ENCODE peak calls at places on chromosomes 13 and 19, in seven cellular contexts. One of them, this sample, is unnamed. For H3K4me1, the result is how much of the 10 kb centered on the place peaks cover.

GRCh38 chr13:111337206-111337605 is 16.8 kb downstream of the TEX29 start:
- DNase-seq in left ventricle myocardium inferior: no peak
- DNase-seq in psoas muscle: no peak
- DNase-seq in ovary: no peak
- DNase-seq in HCT116: no peak
- DNase-seq in cardiac muscle cell: no peak
- DNase-seq in body of pancreas: no peak
- DNase-seq in this sample: no peak

GRCh38 chr13:95154441-95154886 is 146.8 kb downstream of the ABCC4 start:
- DNase-seq in cardiac muscle cell: no peak
- DNase-seq in ovary: no peak
- DNase-seq in body of pancreas: no peak
- DNase-seq in left ventricle myocardium inferior: no peak
- DNase-seq in psoas muscle: no peak
- DNase-seq in HCT116: no peak
- DNase-seq in this sample: no peak

GRCh38 chr19:19354007-19354406 is 33.4 kb downstream of the MAU2 start:
- DNase-seq in body of pancreas: no peak
- DNase-seq in cardiac muscle cell: no peak
- DNase-seq in psoas muscle: no peak
- DNase-seq in ovary: no peak
- DNase-seq in HCT116: no peak
- DNase-seq in left ventricle myocardium inferior: no peak
- DNase-seq in this sample: no peak

GRCh38 chr13:111470933-111471332 is 150.5 kb downstream of the TEX29 start:
- DNase-seq in left ventricle myocardium inferior: no peak
- DNase-seq in psoas muscle: no peak
- DNase-seq in body of pancreas: no peak
- DNase-seq in cardiac muscle cell: no peak
- DNase-seq in HCT116: no peak
- DNase-seq in ovary: no peak
- DNase-seq in this sample: no peak

GRCh38 chr19:54552913-54553310 is 20.7 kb upstream of the LILRA2 start:
- DNase-seq in psoas muscle: no peak
- DNase-seq in body of pancreas: no peak
- DNase-seq in cardiac muscle cell: no peak
- DNase-seq in left ventricle myocardium inferior: no peak
- DNase-seq in HCT116: no peak
- DNase-seq in ovary: no peak
- DNase-seq in this sample: no peak

GRCh38 chr13:100182894-100183490 is 94.1 kb downstream of the PCCA start:
- DNase-seq in cardiac muscle cell: no peak
- DNase-seq in ovary: no peak
- DNase-seq in left ventricle myocardium inferior: no peak
- DNase-seq in HCT116: no peak
- DNase-seq in body of pancreas: no peak
- DNase-seq in psoas muscle: no peak
- DNase-seq in this sample: no peak

GRCh38 chr19:47157455-47158321 is 27.1 kb downstream of the SAE1 start:
- DNase-seq in psoas muscle: no peak
- DNase-seq in HCT116: no peak
- DNase-seq in left ventricle myocardium inferior: peak
- DNase-seq in ovary: no peak
- DNase-seq in body of pancreas: peak
- DNase-seq in cardiac muscle cell: peak
- DNase-seq in this sample: peak

GRCh38 chr19:1289395-1290244 is 3.9 kb downstream of the EFNA2 start:
- DNase-seq in ovary: no peak
- DNase-seq in left ventricle myocardium inferior: no peak
- DNase-seq in body of pancreas: no peak
- DNase-seq in psoas muscle: no peak
- DNase-seq in HCT116: no peak
- DNase-seq in cardiac muscle cell: no peak
- DNase-seq in this sample: no peak

GRCh38 chr13:32019612-32020233 is 11.9 kb upstream of the FRY start:
- DNase-seq in body of pancreas: peak
- DNase-seq in ovary: peak
- DNase-seq in left ventricle myocardium inferior: no peak
- DNase-seq in psoas muscle: no peak
- DNase-seq in HCT116: peak
- DNase-seq in cardiac muscle cell: peak
- DNase-seq in this sample: peak

GRCh38 chr13:28046981-28047380 is 53.4 kb downstream of the FLT3 start:
- DNase-seq in left ventricle myocardium inferior: no peak
- DNase-seq in psoas muscle: no peak
- DNase-seq in cardiac muscle cell: no peak
- DNase-seq in body of pancreas: no peak
- DNase-seq in HCT116: no peak
- DNase-seq in ovary: no peak
- DNase-seq in this sample: no peak

DNA sequence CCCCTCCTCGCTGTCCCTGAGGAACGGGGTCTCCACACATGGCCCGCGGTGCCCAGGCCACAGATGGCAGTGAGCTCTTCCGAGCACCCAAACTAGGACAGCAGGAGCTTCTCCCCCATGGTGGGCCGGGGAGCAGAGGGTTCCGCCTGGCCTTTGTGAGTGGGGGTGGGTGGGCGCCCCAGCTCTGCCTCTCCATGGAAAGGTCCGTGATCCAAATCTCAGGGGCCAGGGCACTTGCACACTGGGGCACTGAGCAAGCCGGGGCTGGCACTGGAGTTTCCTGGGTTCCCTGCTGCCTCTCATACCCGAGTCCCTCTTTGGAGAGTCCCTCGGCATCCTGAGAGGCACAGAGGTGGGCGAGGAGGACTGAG is 2.2 kb upstream of the DIRAS1 start:
- DNase-seq in ovary: no peak
- DNase-seq in cardiac muscle cell: no peak
- DNase-seq in body of pancreas: no peak
- DNase-seq in left ventricle myocardium inferior: no peak
- DNase-seq in HCT116: no peak
- DNase-seq in psoas muscle: no peak
- DNase-seq in this sample: no peak
- H3K4me1 ChIP-seq in ovary: under half
- H3K4me1 ChIP-seq in cardiac muscle cell: under half
- H3K4me1 ChIP-seq in body of pancreas: under half
- H3K4me1 ChIP-seq in left ventricle myocardium inferior: under half
- H3K4me1 ChIP-seq in HCT116: under half
- H3K4me1 ChIP-seq in psoas muscle: under half
- H3K4me1 ChIP-seq in this sample: under half

GRCh38 chr19:41261474-41262190 is 2.5 kb upstream of the HNRNPUL1 start:
- DNase-seq in ovary: no peak
- DNase-seq in cardiac muscle cell: no peak
- DNase-seq in psoas muscle: no peak
- DNase-seq in body of pancreas: peak
- DNase-seq in left ventricle myocardium inferior: no peak
- DNase-seq in HCT116: no peak
- DNase-seq in this sample: no peak
- TF ChIP-seq CTCF in ovary: no peak
- TF ChIP-seq CTCF in cardiac muscle cell: no peak
- TF ChIP-seq CTCF in psoas muscle: no peak
- TF ChIP-seq CTCF in body of pancreas: no peak
- TF ChIP-seq CTCF in left ventricle myocardium inferior: no peak
- TF ChIP-seq CTCF in HCT116: no peak
- TF ChIP-seq CTCF in this sample: no peak

GRCh38 chr13:50071399-50071798 is 56.2 kb downstream of the KCNRG start:
- DNase-seq in HCT116: no peak
- DNase-seq in body of pancreas: no peak
- DNase-seq in psoas muscle: no peak
- DNase-seq in ovary: no peak
- DNase-seq in cardiac muscle cell: no peak
- DNase-seq in left ventricle myocardium inferior: no peak
- DNase-seq in this sample: no peak

GRCh38 chr13:50073340-50073739 is 58.1 kb downstream of the KCNRG start:
- DNase-seq in left ventricle myocardium inferior: no peak
- DNase-seq in HCT116: no peak
- DNase-seq in cardiac muscle cell: no peak
- DNase-seq in body of pancreas: no peak
- DNase-seq in ovary: no peak
- DNase-seq in psoas muscle: no peak
- DNase-seq in this sample: no peak

GRCh38 chr13:50075619-50076097 is 60.4 kb downstream of the KCNRG start:
- DNase-seq in body of pancreas: no peak
- DNase-seq in cardiac muscle cell: no peak
- DNase-seq in psoas muscle: no peak
- DNase-seq in ovary: no peak
- DNase-seq in left ventricle myocardium inferior: no peak
- DNase-seq in HCT116: no peak
- DNase-seq in this sample: no peak

GRCh38 chr13:50072676-50073075 is 57.4 kb downstream of the KCNRG start:
- DNase-seq in left ventricle myocardium inferior: no peak
- DNase-seq in cardiac muscle cell: no peak
- DNase-seq in ovary: no peak
- DNase-seq in body of pancreas: no peak
- DNase-seq in psoas muscle: no peak
- DNase-seq in HCT116: no peak
- DNase-seq in this sample: no peak

DNA sequence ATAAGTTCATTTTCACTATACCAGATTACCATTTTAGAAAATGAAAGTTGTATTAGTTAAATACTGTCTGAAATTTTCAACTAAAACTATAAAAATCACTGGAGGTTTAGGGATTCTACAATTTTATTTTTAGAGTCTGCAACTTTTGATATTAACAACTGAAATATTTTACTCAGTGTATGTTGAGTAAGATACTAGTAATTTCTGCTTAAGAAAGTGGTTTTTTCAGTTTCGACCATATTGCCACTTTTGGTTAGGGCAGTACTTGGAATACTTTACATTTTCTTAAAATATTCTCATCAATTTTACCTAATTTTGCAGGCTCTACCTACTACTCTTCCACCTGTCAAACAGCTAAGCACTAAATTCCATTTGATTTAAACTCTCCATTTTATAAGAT is 59.6 kb downstream of the KCNRG start:
- DNase-seq in left ventricle myocardium inferior: no peak
- DNase-seq in HCT116: no peak
- DNase-seq in cardiac muscle cell: no peak
- DNase-seq in body of pancreas: no peak
- DNase-seq in psoas muscle: no peak
- DNase-seq in ovary: no peak
- DNase-seq in this sample: no peak
- H3K4me1 ChIP-seq in left ventricle myocardium inferior: half or more
- H3K4me1 ChIP-seq in HCT116: under half
- H3K4me1 ChIP-seq in cardiac muscle cell: under half
- H3K4me1 ChIP-seq in body of pancreas: under half
- H3K4me1 ChIP-seq in psoas muscle: half or more
- H3K4me1 ChIP-seq in ovary: under half
- H3K4me1 ChIP-seq in this sample: under half

GRCh38 chr19:3275068-3275582 is 50.7 kb downstream of the CELF5 start:
- DNase-seq in psoas muscle: no peak
- DNase-seq in body of pancreas: peak
- DNase-seq in ovary: no peak
- DNase-seq in HCT116: peak
- DNase-seq in left ventricle myocardium inferior: no peak
- DNase-seq in cardiac muscle cell: peak
- DNase-seq in this sample: no peak
- TF ChIP-seq CTCF in psoas muscle: no peak
- TF ChIP-seq CTCF in body of pancreas: no peak
- TF ChIP-seq CTCF in ovary: no peak
- TF ChIP-seq CTCF in HCT116: no peak
- TF ChIP-seq CTCF in left ventricle myocardium inferior: no peak
- TF ChIP-seq CTCF in cardiac muscle cell: peak
- TF ChIP-seq CTCF in this sample: no peak

GRCh38 chr19:4971816-4972495 is 3.0 kb downstream of the KDM4B start:
- DNase-seq in body of pancreas: no peak
- DNase-seq in HCT116: no peak
- DNase-seq in left ventricle myocardium inferior: no peak
- DNase-seq in ovary: peak
- DNase-seq in psoas muscle: no peak
- DNase-seq in cardiac muscle cell: no peak
- DNase-seq in this sample: no peak

GRCh38 chr19:4970558-4971423 is 1.9 kb downstream of the KDM4B start:
- DNase-seq in ovary: peak
- DNase-seq in left ventricle myocardium inferior: peak
- DNase-seq in psoas muscle: peak
- DNase-seq in body of pancreas: peak
- DNase-seq in HCT116: no peak
- DNase-seq in cardiac muscle cell: peak
- DNase-seq in this sample: peak

GRCh38 chr19:4971424-4971793 is 2.5 kb downstream of the KDM4B start:
- DNase-seq in cardiac muscle cell: no peak
- DNase-seq in psoas muscle: no peak
- DNase-seq in left ventricle myocardium inferior: no peak
- DNase-seq in body of pancreas: peak
- DNase-seq in ovary: peak
- DNase-seq in HCT116: no peak
- DNase-seq in this sample: no peak

GRCh38 chr19:4974855-4975469 is 6.0 kb downstream of the KDM4B start:
- DNase-seq in cardiac muscle cell: no peak
- DNase-seq in psoas muscle: no peak
- DNase-seq in body of pancreas: peak
- DNase-seq in ovary: no peak
- DNase-seq in left ventricle myocardium inferior: no peak
- DNase-seq in HCT116: no peak
- DNase-seq in this sample: no peak

DNA sequence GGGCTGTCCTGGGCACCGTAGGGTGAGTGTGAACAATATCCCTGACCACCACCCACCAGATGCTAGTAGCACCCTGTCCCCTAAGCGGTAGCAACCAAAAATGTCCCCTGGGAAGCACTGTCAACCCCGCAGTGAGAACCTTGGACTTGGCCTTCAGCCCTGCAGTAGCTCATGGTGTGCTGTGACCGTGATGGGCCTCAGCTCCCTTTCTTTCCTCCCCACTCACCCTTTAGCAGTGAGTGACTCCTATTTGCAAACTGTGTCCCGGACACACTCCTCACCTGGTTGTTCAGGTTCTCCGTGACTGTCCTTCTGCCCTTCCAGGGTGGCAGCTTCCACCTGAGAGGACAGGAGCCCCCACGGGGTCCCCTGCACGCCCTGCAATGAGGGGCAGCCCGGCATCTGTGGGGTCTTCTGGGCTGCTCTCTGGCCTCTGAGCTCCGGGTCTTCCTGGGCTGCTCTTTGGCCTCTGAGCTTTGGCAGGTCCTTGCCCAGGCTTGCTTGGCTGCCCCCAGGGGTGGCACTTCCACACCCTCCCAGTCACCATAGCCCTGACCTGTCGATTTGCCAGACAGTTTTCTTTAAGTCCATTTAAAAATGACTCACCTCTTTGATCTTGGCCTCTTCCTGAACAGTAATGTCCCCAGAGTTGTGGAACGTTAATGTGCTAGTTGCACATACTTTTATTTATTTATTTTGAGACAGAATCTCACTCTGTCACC is 3.8 kb downstream of the KDM4B start:
- DNase-seq in left ventricle myocardium inferior: no peak
- DNase-seq in psoas muscle: peak
- DNase-seq in cardiac muscle cell: no peak
- DNase-seq in body of pancreas: no peak
- DNase-seq in HCT116: peak
- DNase-seq in ovary: no peak
- DNase-seq in this sample: no peak
- H3K4me1 ChIP-seq in left ventricle myocardium inferior: half or more
- H3K4me1 ChIP-seq in psoas muscle: half or more
- H3K4me1 ChIP-seq in cardiac muscle cell: under half
- H3K4me1 ChIP-seq in body of pancreas: half or more
- H3K4me1 ChIP-seq in HCT116: half or more
- H3K4me1 ChIP-seq in ovary: under half
- H3K4me1 ChIP-seq in this sample: half or more

This sample was measured in heart left ventricle.